ENCODE peak calls at places on chromosomes 13 and 19, in eight cellular contexts. Y, V, O, J, D, A, R and Z are unnamed samples.

GRCh38 chr19:19211499-19212432 is at the start of gene NCAN:
- DNase-seq in J (no peak), O (peak), V (peak), Y (no peak), A (no peak), D (no peak), R (no peak), Z (no peak)

GRCh38 chr19:49594157-49595005 is 3.4 kb downstream of the PRR12 start:
- DNase-seq in D (no peak), A (no peak), V (no peak), R (peak), J (peak), O (no peak), Y (no peak), Z (no peak)

GRCh38 chr13:74210693-74211393 is 76.6 kb upstream of the KLF12 start:
- DNase-seq in J (peak), Y (peak), O (no peak), D (peak), A (peak), V (peak), R (no peak), Z (no peak)

GRCh38 chr19:3357731-3358391 is 8.5 kb upstream of the NFIC start:
- DNase-seq in J (no peak), R (no peak), Y (no peak), D (no peak), A (no peak), O (no peak), V (peak), Z (no peak)

GRCh38 chr19:21611659-21612402 is 106.4 kb downstream of the ZNF429 start:
- DNase-seq in A (no peak), R (no peak), V (no peak), O (no peak), J (no peak), Y (no peak), D (no peak), Z (no peak)

GRCh38 chr13:72820156-72820897 is 38.4 kb downstream of the PIBF1 start:
- DNase-seq in V (peak), J (no peak), Y (no peak), A (peak), O (no peak), D (peak), R (no peak), Z (no peak)

GRCh38 chr13:60230593-60230992 is 66.9 kb upstream of the DIAPH3 start:
- DNase-seq in D (peak), Y (no peak), R (no peak), J (no peak), V (no peak), A (no peak), O (no peak), Z (no peak)

GRCh38 chr19:16875584-16876555 is 12.9 kb upstream of the F2RL3 start:
- DNase-seq in D (no peak), J (peak), R (no peak), A (no peak), O (no peak), Y (no peak), V (no peak), Z (no peak)

GRCh38 chr19:18856385-18857126 is 24.8 kb downstream of the UPF1 start:
- DNase-seq in Y (no peak), J (no peak), D (no peak), R (no peak), A (no peak), O (no peak), V (peak), Z (no peak)

GRCh38 chr13:29522044-29522685 is 73.3 kb downstream of the SLC7A1 start:
- DNase-seq in J (no peak), R (no peak), O (no peak), D (peak), A (no peak), V (no peak), Y (no peak), Z (no peak)

GRCh38 chr19:51339313-51339686 is 2.6 kb downstream of the VSIG10L start:
- DNase-seq in D (no peak), J (no peak), A (no peak), V (peak), Y (no peak), O (no peak), R (no peak), Z (no peak)